ENCODE peak calls at places on chromosomes 4 and X, in five cellular contexts. One of them, this sample, is unnamed.

GRCh38 chrX:54452920-54453319 is 12.7 kb downstream of the TSR2 start:
- DNase-seq in thoracic aorta: no peak
- DNase-seq in CD4-positive, alpha-beta T cell: no peak
- DNase-seq in omental fat pad: no peak
- DNase-seq in dorsolateral prefrontal cortex: no peak
- DNase-seq in this sample: no peak

GRCh38 chr4:134636332-134637055 is 434.9 kb upstream of the PABPC4L start:
- DNase-seq in CD4-positive, alpha-beta T cell: no peak
- DNase-seq in thoracic aorta: no peak
- DNase-seq in omental fat pad: no peak
- DNase-seq in dorsolateral prefrontal cortex: no peak
- DNase-seq in this sample: no peak

GRCh38 chr4:82733636-82734035 is 65.0 kb downstream of the SCD5 start:
- DNase-seq in thoracic aorta: no peak
- DNase-seq in dorsolateral prefrontal cortex: no peak
- DNase-seq in CD4-positive, alpha-beta T cell: no peak
- DNase-seq in omental fat pad: no peak
- DNase-seq in this sample: no peak

GRCh38 chr4:165077034-165077578 is 23.4 kb downstream of the TRIM75 start:
- DNase-seq in dorsolateral prefrontal cortex: no peak
- DNase-seq in CD4-positive, alpha-beta T cell: no peak
- DNase-seq in omental fat pad: no peak
- DNase-seq in thoracic aorta: no peak
- DNase-seq in this sample: no peak

GRCh38 chrX:44619039-44619438 is 76.4 kb upstream of the FUNDC1 start:
- DNase-seq in dorsolateral prefrontal cortex: no peak
- DNase-seq in thoracic aorta: no peak
- DNase-seq in omental fat pad: no peak
- DNase-seq in CD4-positive, alpha-beta T cell: no peak
- DNase-seq in this sample: no peak

GRCh38 chr4:183607894-183608293 is 51.1 kb downstream of the RWDD4 start:
- DNase-seq in CD4-positive, alpha-beta T cell: no peak
- DNase-seq in omental fat pad: no peak
- DNase-seq in thoracic aorta: no peak
- DNase-seq in dorsolateral prefrontal cortex: no peak
- DNase-seq in this sample: no peak

GRCh38 chr4:83208776-83209365 is 75.7 kb downstream of the COQ2 start:
- DNase-seq in omental fat pad: no peak
- DNase-seq in thoracic aorta: no peak
- DNase-seq in CD4-positive, alpha-beta T cell: no peak
- DNase-seq in dorsolateral prefrontal cortex: no peak
- DNase-seq in this sample: no peak

GRCh38 chr4:93759506-93759905 is 69.0 kb upstream of the ATOH1 start:
- DNase-seq in dorsolateral prefrontal cortex: no peak
- DNase-seq in CD4-positive, alpha-beta T cell: no peak
- DNase-seq in omental fat pad: no peak
- DNase-seq in thoracic aorta: no peak
- DNase-seq in this sample: no peak

GRCh38 chr4:161148051-161148450 is 1015.7 kb downstream of the FSTL5 start:
- DNase-seq in CD4-positive, alpha-beta T cell: no peak
- DNase-seq in omental fat pad: no peak
- DNase-seq in dorsolateral prefrontal cortex: no peak
- DNase-seq in thoracic aorta: no peak
- DNase-seq in this sample: no peak

GRCh38 chrX:9770319-9770718 is 4.7 kb upstream of the GPR143 start:
- DNase-seq in thoracic aorta: no peak
- DNase-seq in omental fat pad: no peak
- DNase-seq in dorsolateral prefrontal cortex: no peak
- DNase-seq in CD4-positive, alpha-beta T cell: no peak
- DNase-seq in this sample: no peak

GRCh38 chrX:40496728-40497127 is 84.0 kb upstream of the ATP6AP2 start:
- DNase-seq in omental fat pad: no peak
- DNase-seq in dorsolateral prefrontal cortex: no peak
- DNase-seq in CD4-positive, alpha-beta T cell: no peak
- DNase-seq in thoracic aorta: no peak
- DNase-seq in this sample: no peak

GRCh38 chr4:128386761-128387599 is 99.4 kb upstream of the PGRMC2 start:
- DNase-seq in thoracic aorta: peak; percentile 69
- DNase-seq in dorsolateral prefrontal cortex: peak; percentile 82
- DNase-seq in omental fat pad: peak; percentile 51
- DNase-seq in CD4-positive, alpha-beta T cell: no peak
- DNase-seq in this sample: no peak

GRCh38 chr4:48489683-48490011 is 405 bp upstream of the ZAR1 start:
- DNase-seq in thoracic aorta: no peak
- DNase-seq in dorsolateral prefrontal cortex: no peak
- DNase-seq in omental fat pad: no peak
- DNase-seq in CD4-positive, alpha-beta T cell: no peak
- DNase-seq in this sample: no peak

GRCh38 chrX:1391370-1391706 is 575 bp downstream of the SLC25A6 start:
- DNase-seq in dorsolateral prefrontal cortex: no peak
- DNase-seq in thoracic aorta: no peak
- DNase-seq in omental fat pad: no peak
- DNase-seq in CD4-positive, alpha-beta T cell: no peak
- DNase-seq in this sample: peak; percentile 96

GRCh38 chr4:1842339-1842895 is 13.5 kb downstream of the LETM1 start:
- DNase-seq in CD4-positive, alpha-beta T cell: no peak
- DNase-seq in thoracic aorta: no peak
- DNase-seq in omental fat pad: no peak
- DNase-seq in dorsolateral prefrontal cortex: no peak
- DNase-seq in this sample: no peak

GRCh38 chrX:141220342-141221008 is 21.8 kb downstream of the SPANXC start:
- DNase-seq in CD4-positive, alpha-beta T cell: no peak
- DNase-seq in thoracic aorta: no peak
- DNase-seq in omental fat pad: no peak
- DNase-seq in dorsolateral prefrontal cortex: no peak
- DNase-seq in this sample: no peak

GRCh38 chr4:56252561-56253152 is 134.6 kb downstream of the AASDH start:
- DNase-seq in CD4-positive, alpha-beta T cell: no peak
- DNase-seq in dorsolateral prefrontal cortex: no peak
- DNase-seq in omental fat pad: no peak
- DNase-seq in thoracic aorta: no peak
- DNase-seq in this sample: no peak

GRCh38 chrX:129980043-129980442 is 2.4 kb upstream of the BCORL1 start:
- DNase-seq in CD4-positive, alpha-beta T cell: peak; percentile 34
- DNase-seq in thoracic aorta: no peak
- DNase-seq in omental fat pad: no peak
- DNase-seq in dorsolateral prefrontal cortex: no peak
- DNase-seq in this sample: peak; percentile 15

GRCh38 chrX:7943600-7944245 is 16.5 kb upstream of the PNPLA4 start:
- DNase-seq in omental fat pad: no peak
- DNase-seq in dorsolateral prefrontal cortex: no peak
- DNase-seq in thoracic aorta: no peak
- DNase-seq in CD4-positive, alpha-beta T cell: no peak
- DNase-seq in this sample: no peak

GRCh38 chr4:73817341-73817740 is 19.1 kb upstream of the CXCL6 start:
- DNase-seq in omental fat pad: no peak
- DNase-seq in CD4-positive, alpha-beta T cell: no peak
- DNase-seq in thoracic aorta: no peak
- DNase-seq in dorsolateral prefrontal cortex: no peak
- DNase-seq in this sample: no peak

GRCh38 chrX:30023451-30023850 is 191.9 kb upstream of the MAGEB2 start:
- DNase-seq in thoracic aorta: no peak
- DNase-seq in dorsolateral prefrontal cortex: no peak
- DNase-seq in omental fat pad: no peak
- DNase-seq in CD4-positive, alpha-beta T cell: no peak
- DNase-seq in this sample: no peak

GRCh38 chrX:87583679-87584078 is 66.1 kb downstream of the KLHL4 start:
- DNase-seq in thoracic aorta: no peak
- DNase-seq in CD4-positive, alpha-beta T cell: no peak
- DNase-seq in dorsolateral prefrontal cortex: no peak
- DNase-seq in omental fat pad: no peak
- DNase-seq in this sample: no peak

GRCh38 chrX:21738145-21738949 is 19.6 kb downstream of the SMPX start:
- DNase-seq in CD4-positive, alpha-beta T cell: no peak
- DNase-seq in dorsolateral prefrontal cortex: no peak
- DNase-seq in thoracic aorta: no peak
- DNase-seq in omental fat pad: no peak
- DNase-seq in this sample: peak; percentile 49

GRCh38 chr4:112889619-112890294 is 159.7 kb upstream of the ANK2 start:
- DNase-seq in omental fat pad: no peak
- DNase-seq in CD4-positive, alpha-beta T cell: no peak
- DNase-seq in thoracic aorta: no peak
- DNase-seq in dorsolateral prefrontal cortex: no peak
- DNase-seq in this sample: no peak

DNA sequence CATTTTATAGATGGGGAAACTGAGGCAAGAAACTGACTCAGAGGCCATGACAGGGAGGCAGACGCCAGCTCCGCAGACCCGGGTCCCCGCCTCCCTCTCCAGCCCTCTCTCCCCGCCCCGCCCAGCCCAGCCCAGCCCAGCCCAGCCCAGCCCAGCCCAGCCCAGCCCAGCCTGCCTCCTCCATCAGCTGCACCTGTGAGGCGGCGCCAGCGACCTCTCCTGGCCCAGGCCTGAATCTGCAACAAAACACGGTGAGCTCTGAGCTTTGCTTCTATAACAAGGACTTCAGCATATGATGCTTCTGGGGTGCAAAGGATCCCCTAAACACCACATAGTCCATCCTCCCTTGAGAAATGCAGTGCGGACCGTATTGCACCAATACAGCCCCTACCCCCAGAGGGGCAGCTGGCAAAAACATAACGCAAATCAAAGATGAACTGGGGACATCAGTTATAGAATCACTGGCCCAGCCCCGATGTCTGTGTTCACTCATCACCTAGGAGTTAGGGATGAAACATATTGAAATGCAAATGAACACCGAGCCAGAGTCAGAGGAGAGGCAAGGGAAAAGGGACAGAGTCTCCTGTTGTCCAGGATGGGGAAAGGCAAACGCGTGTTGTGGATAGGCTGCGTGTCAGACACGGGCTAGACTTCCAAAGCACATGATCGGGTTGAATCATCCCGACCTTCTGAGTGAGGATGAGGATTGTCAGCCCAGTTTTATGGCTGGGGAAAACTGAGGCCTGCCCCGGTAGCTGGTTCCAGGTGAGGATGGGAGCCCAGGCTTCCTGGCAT is 216.1 kb upstream of the PSAPL1 start:
- DNase-seq in omental fat pad: no peak
- DNase-seq in thoracic aorta: no peak
- DNase-seq in CD4-positive, alpha-beta T cell: no peak
- DNase-seq in dorsolateral prefrontal cortex: no peak
- DNase-seq in this sample: no peak
- TF ChIP-seq CTCF in omental fat pad: no peak
- TF ChIP-seq CTCF in thoracic aorta: no peak
- TF ChIP-seq CTCF in CD4-positive, alpha-beta T cell: no peak
- TF ChIP-seq CTCF in dorsolateral prefrontal cortex: no peak
- TF ChIP-seq CTCF in this sample: peak; percentile 26

GRCh38 chrX:36868592-36868991 is 139.6 kb upstream of the FAM47C start:
- DNase-seq in thoracic aorta: no peak
- DNase-seq in omental fat pad: no peak
- DNase-seq in CD4-positive, alpha-beta T cell: no peak
- DNase-seq in dorsolateral prefrontal cortex: no peak
- DNase-seq in this sample: no peak

GRCh38 chrX:36869457-36869856 is 138.7 kb upstream of the FAM47C start:
- DNase-seq in omental fat pad: no peak
- DNase-seq in thoracic aorta: no peak
- DNase-seq in CD4-positive, alpha-beta T cell: no peak
- DNase-seq in dorsolateral prefrontal cortex: no peak
- DNase-seq in this sample: no peak

DNA sequence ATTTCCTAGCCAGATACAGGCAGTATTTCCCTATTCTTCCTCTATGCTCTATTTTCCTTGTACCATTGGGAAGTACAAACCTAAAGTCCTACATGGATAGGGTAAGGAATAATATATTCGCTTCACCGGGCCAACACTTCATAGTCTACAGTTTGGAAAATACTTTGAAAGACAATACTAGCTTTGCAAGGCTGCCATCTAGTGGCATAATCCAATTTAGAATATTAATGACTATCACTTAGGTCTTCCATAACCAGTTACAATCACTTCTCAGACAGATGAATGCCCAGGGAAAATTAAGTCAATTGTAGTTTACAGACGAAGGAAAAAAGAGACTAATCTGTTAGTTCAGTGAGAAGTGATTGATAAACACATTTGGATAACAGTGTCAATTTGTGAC is 141.0 kb upstream of the FAM47C start:
- DNase-seq in dorsolateral prefrontal cortex: no peak
- DNase-seq in CD4-positive, alpha-beta T cell: no peak
- DNase-seq in thoracic aorta: no peak
- DNase-seq in omental fat pad: no peak
- DNase-seq in this sample: no peak
- TF ChIP-seq CTCF in dorsolateral prefrontal cortex: peak; percentile 56
- TF ChIP-seq CTCF in CD4-positive, alpha-beta T cell: peak; percentile 29
- TF ChIP-seq CTCF in thoracic aorta: peak; percentile 28
- TF ChIP-seq CTCF in omental fat pad: no peak
- TF ChIP-seq CTCF in this sample: peak; percentile 58

GRCh38 chr4:53622739-53623151 is 31.5 kb upstream of the LNX1 start:
- DNase-seq in omental fat pad: no peak
- DNase-seq in dorsolateral prefrontal cortex: no peak
- DNase-seq in thoracic aorta: no peak
- DNase-seq in CD4-positive, alpha-beta T cell: no peak
- DNase-seq in this sample: no peak

GRCh38 chr4:53617101-53617680 is 25.9 kb upstream of the LNX1 start:
- DNase-seq in CD4-positive, alpha-beta T cell: no peak
- DNase-seq in dorsolateral prefrontal cortex: no peak
- DNase-seq in thoracic aorta: no peak
- DNase-seq in omental fat pad: no peak
- DNase-seq in this sample: no peak

GRCh38 chr4:53619431-53619830 is 28.1 kb upstream of the LNX1 start:
- DNase-seq in thoracic aorta: no peak
- DNase-seq in omental fat pad: no peak
- DNase-seq in dorsolateral prefrontal cortex: no peak
- DNase-seq in CD4-positive, alpha-beta T cell: no peak
- DNase-seq in this sample: no peak

GRCh38 chr4:53618321-53618720 is 27.0 kb upstream of the LNX1 start:
- DNase-seq in dorsolateral prefrontal cortex: no peak
- DNase-seq in thoracic aorta: no peak
- DNase-seq in CD4-positive, alpha-beta T cell: no peak
- DNase-seq in omental fat pad: no peak
- DNase-seq in this sample: no peak

DNA sequence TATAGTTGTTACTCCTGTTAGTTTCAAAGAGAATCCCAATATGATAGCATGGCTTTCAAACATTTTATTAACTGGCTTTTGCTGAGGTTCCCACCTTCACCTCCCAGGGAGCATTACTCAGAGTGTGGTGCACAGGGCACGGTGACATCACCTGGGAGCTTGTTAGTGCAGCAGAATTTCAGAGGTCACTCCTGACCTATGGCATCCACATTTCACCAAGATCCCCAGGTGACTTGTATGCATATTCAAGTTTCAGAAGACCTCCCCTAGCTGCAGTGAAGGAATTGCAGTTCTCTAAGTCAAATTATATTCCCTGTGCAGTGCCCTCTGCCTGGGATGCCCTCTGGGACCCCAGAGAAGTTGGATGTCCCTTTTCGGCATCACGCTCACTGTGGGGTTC is 29.7 kb upstream of the LNX1 start:
- DNase-seq in thoracic aorta: no peak
- DNase-seq in dorsolateral prefrontal cortex: no peak
- DNase-seq in omental fat pad: no peak
- DNase-seq in CD4-positive, alpha-beta T cell: no peak
- DNase-seq in this sample: no peak
- TF ChIP-seq CTCF in thoracic aorta: no peak
- TF ChIP-seq CTCF in dorsolateral prefrontal cortex: no peak
- TF ChIP-seq CTCF in omental fat pad: no peak
- TF ChIP-seq CTCF in CD4-positive, alpha-beta T cell: no peak
- TF ChIP-seq CTCF in this sample: peak; percentile 32

GRCh38 chrX:154023276-154024000 is 3.7 kb upstream of the IRAK1 start:
- DNase-seq in CD4-positive, alpha-beta T cell: no peak
- DNase-seq in dorsolateral prefrontal cortex: no peak
- DNase-seq in thoracic aorta: no peak
- DNase-seq in omental fat pad: no peak
- DNase-seq in this sample: no peak
- TF ChIP-seq CTCF in CD4-positive, alpha-beta T cell: no peak
- TF ChIP-seq CTCF in dorsolateral prefrontal cortex: no peak
- TF ChIP-seq CTCF in thoracic aorta: no peak
- TF ChIP-seq CTCF in omental fat pad: no peak
- TF ChIP-seq CTCF in this sample: no peak

This sample was measured in progenitor cell of endocrine pancreas.